ENCODE peak calls at places on chromosomes 6 and 20, in four cellular contexts. One of them, this sample, is unnamed.

GRCh38 chr6:162385980-162386379 is 341.6 kb downstream of the PRKN start:
- DNase-seq in GF-D8: no peak
- DNase-seq in A549: no peak
- DNase-seq in aorta: no peak
- DNase-seq in this sample: no peak

GRCh38 chr6:137829641-137830083 is 37.4 kb upstream of the TNFAIP3 start:
- DNase-seq in GF-D8: no peak
- DNase-seq in A549: no peak
- DNase-seq in aorta: no peak
- DNase-seq in this sample: no peak

GRCh38 chr20:58558483-58559367 is 43.5 kb upstream of the APCDD1L start:
- DNase-seq in GF-D8: no peak
- DNase-seq in A549: no peak
- DNase-seq in aorta: no peak
- DNase-seq in this sample: no peak

GRCh38 chr6:29933955-29934354 is 8.4 kb upstream of the HLA-A start:
- DNase-seq in GF-D8: no peak
- DNase-seq in A549: no peak
- DNase-seq in aorta: no peak
- DNase-seq in this sample: no peak

GRCh38 chr6:139982652-139983051 is 608.2 kb upstream of the CITED2 start:
- DNase-seq in GF-D8: no peak
- DNase-seq in A549: no peak
- DNase-seq in aorta: no peak
- DNase-seq in this sample: no peak

GRCh38 chr6:140571139-140571538 is 1196.7 kb upstream of the CITED2 start:
- DNase-seq in GF-D8: no peak
- DNase-seq in A549: no peak
- DNase-seq in aorta: no peak
- DNase-seq in this sample: no peak

GRCh38 chr6:169185011-169185521 is 68.6 kb downstream of the THBS2 start:
- DNase-seq in GF-D8: no peak
- DNase-seq in A549: no peak
- DNase-seq in aorta: no peak
- DNase-seq in this sample: no peak

GRCh38 chr6:169638388-169638787 is 63.4 kb downstream of the WDR27 start:
- DNase-seq in GF-D8: no peak
- DNase-seq in A549: no peak
- DNase-seq in aorta: no peak
- DNase-seq in this sample: no peak

GRCh38 chr20:7285918-7286556 is 518.6 kb downstream of the BMP2 start:
- DNase-seq in GF-D8: peak; percentile 26
- DNase-seq in A549: peak; percentile 81
- DNase-seq in aorta: peak; percentile 68
- DNase-seq in this sample: peak; percentile 75

GRCh38 chr20:17470521-17470920 is 60.7 kb downstream of the BFSP1 start:
- DNase-seq in GF-D8: no peak
- DNase-seq in A549: no peak
- DNase-seq in aorta: no peak
- DNase-seq in this sample: no peak

GRCh38 chr6:141169419-141169818 is 963.3 kb upstream of the GJE1 start:
- DNase-seq in GF-D8: no peak
- DNase-seq in A549: peak; percentile 1
- DNase-seq in aorta: no peak
- DNase-seq in this sample: no peak

GRCh38 chr6:20211037-20211940 is 980 bp downstream of the MBOAT1 start:
- DNase-seq in GF-D8: no peak
- DNase-seq in A549: peak; percentile 25
- DNase-seq in aorta: no peak
- DNase-seq in this sample: no peak

GRCh38 chr20:54138427-54138826 is 35.4 kb downstream of the CYP24A1 start:
- DNase-seq in GF-D8: no peak
- DNase-seq in A549: no peak
- DNase-seq in aorta: no peak
- DNase-seq in this sample: no peak

GRCh38 chr6:118722820-118723526 is 71.6 kb upstream of the CEP85L start:
- DNase-seq in GF-D8: no peak
- DNase-seq in A549: no peak
- DNase-seq in aorta: no peak
- DNase-seq in this sample: no peak

GRCh38 chr6:21264288-21264818 is 329.2 kb upstream of the SOX4 start:
- DNase-seq in GF-D8: no peak
- DNase-seq in A549: no peak
- DNase-seq in aorta: no peak
- DNase-seq in this sample: no peak

GRCh38 chr6:122869437-122870024 is 80.5 kb downstream of the SMPDL3A start:
- DNase-seq in GF-D8: peak; percentile 6
- DNase-seq in A549: peak; percentile 57
- DNase-seq in aorta: no peak
- DNase-seq in this sample: peak; percentile 57

GRCh38 chr20:53829706-53830521 is 236.3 kb upstream of the ZNF217 start:
- DNase-seq in GF-D8: no peak
- DNase-seq in A549: peak; percentile 48
- DNase-seq in aorta: no peak
- DNase-seq in this sample: peak; percentile 58

GRCh38 chr6:25511386-25511785 is 140.6 kb upstream of the SCGN start:
- DNase-seq in GF-D8: no peak
- DNase-seq in A549: no peak
- DNase-seq in aorta: no peak
- DNase-seq in this sample: no peak

GRCh38 chr20:4195499-4195898 is 180.1 kb upstream of the RNF24 start:
- DNase-seq in GF-D8: no peak
- DNase-seq in A549: peak; percentile 61
- DNase-seq in aorta: no peak
- DNase-seq in this sample: no peak

GRCh38 chr6:408599-409102 is 17.1 kb downstream of the IRF4 start:
- DNase-seq in GF-D8: no peak
- DNase-seq in A549: peak; percentile 55
- DNase-seq in aorta: peak; percentile 86
- DNase-seq in this sample: peak; percentile 62

GRCh38 chr6:145015739-145016558 is 719.4 kb downstream of the EPM2A start:
- DNase-seq in GF-D8: no peak
- DNase-seq in A549: peak; percentile 57
- DNase-seq in aorta: peak; percentile 52
- DNase-seq in this sample: no peak

GRCh38 chr6:129493396-129493902 is 216.5 kb downstream of the ARHGAP18 start:
- DNase-seq in GF-D8: no peak
- DNase-seq in A549: no peak
- DNase-seq in aorta: no peak
- DNase-seq in this sample: no peak

GRCh38 chr6:36827261-36828079 is 11.8 kb downstream of the CPNE5 start:
- DNase-seq in GF-D8: peak; percentile 64
- DNase-seq in A549: no peak
- DNase-seq in aorta: peak; percentile 77
- DNase-seq in this sample: no peak

GRCh38 chr20:48904566-48905321 is 16.8 kb upstream of the ARFGEF2 start:
- DNase-seq in GF-D8: peak; percentile 61
- DNase-seq in A549: peak; percentile 66
- DNase-seq in aorta: no peak
- DNase-seq in this sample: no peak

GRCh38 chr6:86581833-86582232 is 355.5 kb upstream of the HTR1E start:
- DNase-seq in GF-D8: no peak
- DNase-seq in A549: no peak
- DNase-seq in aorta: no peak
- DNase-seq in this sample: no peak

GRCh38 chr20:36574278-36575065 is 1.1 kb downstream of the TGIF2 start:
- DNase-seq in GF-D8: peak; percentile 26
- DNase-seq in A549: peak; percentile 46
- DNase-seq in aorta: peak; percentile 58
- DNase-seq in this sample: peak; percentile 61

GRCh38 chr6:62013719-62014118 is 272.3 kb downstream of the KHDRBS2 start:
- DNase-seq in GF-D8: no peak
- DNase-seq in A549: no peak
- DNase-seq in aorta: no peak
- DNase-seq in this sample: no peak

GRCh38 chr6:36127462-36128016 is 2.8 kb upstream of the MAPK13 start:
- DNase-seq in GF-D8: no peak
- DNase-seq in A549: peak; percentile 62
- DNase-seq in aorta: peak; percentile 87
- DNase-seq in this sample: peak; percentile 60

GRCh38 chr6:7959453-7959852 is 48.9 kb upstream of the TXNDC5 start:
- DNase-seq in GF-D8: no peak
- DNase-seq in A549: no peak
- DNase-seq in aorta: no peak
- DNase-seq in this sample: no peak

GRCh38 chr6:131443514-131443913 is 129.5 kb upstream of the ARG1 start:
- DNase-seq in GF-D8: no peak
- DNase-seq in A549: no peak
- DNase-seq in aorta: no peak
- DNase-seq in this sample: no peak

GRCh38 chr20:58131111-58131510 is 97.3 kb downstream of the ANKRD60 start:
- DNase-seq in GF-D8: no peak
- DNase-seq in A549: no peak
- DNase-seq in aorta: no peak
- DNase-seq in this sample: peak; percentile 29

GRCh38 chr6:138402833-138403187 is 1.2 kb upstream of the HEBP2 start:
- DNase-seq in GF-D8: no peak
- DNase-seq in A549: no peak
- DNase-seq in aorta: no peak
- DNase-seq in this sample: no peak

GRCh38 chr6:163180874-163181541 is 233.5 kb upstream of the QKI start:
- DNase-seq in GF-D8: no peak
- DNase-seq in A549: peak; percentile 79
- DNase-seq in aorta: peak; percentile 82
- DNase-seq in this sample: peak; percentile 93

GRCh38 chr6:31293343-31293742 is 21.5 kb upstream of the HLA-C start:
- DNase-seq in GF-D8: no peak
- DNase-seq in A549: no peak
- DNase-seq in aorta: no peak
- DNase-seq in this sample: no peak

GRCh38 chr6:125974214-125974866 is 12.0 kb upstream of the TRMT11 start:
- DNase-seq in GF-D8: peak; percentile 30
- DNase-seq in A549: peak; percentile 52
- DNase-seq in aorta: no peak
- DNase-seq in this sample: no peak

GRCh38 chr6:41306187-41306854 is 19.8 kb upstream of the TREM1 start:
- DNase-seq in GF-D8: no peak
- DNase-seq in A549: peak; percentile 52
- DNase-seq in aorta: no peak
- DNase-seq in this sample: no peak

GRCh38 chr6:168007592-168008338 is 10.3 kb downstream of the KIF25 start:
- DNase-seq in GF-D8: peak; percentile 31
- DNase-seq in A549: peak; percentile 86
- DNase-seq in aorta: peak; percentile 66
- DNase-seq in this sample: no peak

GRCh38 chr20:10558635-10559187 is 115.1 kb downstream of the JAG1 start:
- DNase-seq in GF-D8: no peak
- DNase-seq in A549: peak; percentile 44
- DNase-seq in aorta: no peak
- DNase-seq in this sample: no peak

GRCh38 chr6:168219167-168219566 is 100.4 kb downstream of the DACT2 start:
- DNase-seq in GF-D8: no peak
- DNase-seq in A549: no peak
- DNase-seq in aorta: peak; percentile 81
- DNase-seq in this sample: peak; percentile 33

This sample was measured in left lobe of liver.